ENCODE peak calls at places on chromosomes 13 and 19, in ten cellular contexts. S is mesendoderm; B is stimulated activated CD4-positive, alpha-beta T cell treated with anti-CD3 and anti-CD28 coated beads, Interleukin-4, amount 100 ng/mL, for 24 hours; R is HEK293T; G is activated T-helper 2 cell treated with anti-CD3 and anti-CD28 coated beads, Interferon-gamma antibody, Interleukin-2, Interleukin-4, amounts not matched to agents 10 μg/mL and 5 μg/mL and 100 μg/mL, durations not matched to agents 14 hours and 24 hours and 36 hours; Q is activated T-cell treated with anti-CD3 and anti-CD28 coated beads, Interleukin-2, amount 50 U/mL, for 48 hours; M is testis; X is activated naive CD4-positive, alpha-beta T cell treated with anti-CD3 and anti-CD28 coated beads, Interleukin-2, amount 10 ng/mL, durations not matched to agents 7 days and 5 days; F is NCI-H1436; Y is SHP77 treated with DMSO at 0.1 percent for 48 hours. V is an unnamed sample.

GRCh38 chr19:1069009-1069779 is 2.2 kb downstream of the ARHGAP45 start:
- DNase-seq in S (no peak), B (peak; percentile 60), R (no peak), G (peak; percentile 61), Q (peak; percentile 71), M (peak; percentile 51), X (peak; percentile 88), F (no peak), Y (no peak), V (peak; percentile 82)

GRCh38 chr19:28578786-28579505 is 634.0 kb downstream of the UQCRFS1 start:
- DNase-seq in S (peak; percentile 35), B (no peak), R (no peak), G (no peak), Q (no peak), M (no peak), X (no peak), F (no peak), Y (no peak), V (no peak)

GRCh38 chr13:104357174-104357573 is 1291.0 kb upstream of the SLC10A2 start:
- DNase-seq in S (peak; percentile 38), B (no peak), R (no peak), G (no peak), Q (no peak), M (no peak), X (no peak), F (no peak), Y (no peak), V (no peak)

GRCh38 chr19:10124429-10124828 is 4.7 kb upstream of the EIF3G start:
- DNase-seq in S (no peak), B (no peak), R (no peak), G (no peak), Q (no peak), M (no peak), X (no peak), F (no peak), Y (no peak), V (no peak)

GRCh38 chr13:27822258-27822872 is 30.1 kb downstream of the GSX1 start:
- DNase-seq in S (no peak), B (no peak), R (no peak), G (no peak), Q (no peak), M (no peak), X (no peak), F (no peak), Y (no peak), V (no peak)

GRCh38 chr19:504634-505033 is 2.7 kb upstream of the TPGS1 start:
- DNase-seq in S (no peak), B (no peak), R (no peak), G (no peak), Q (no peak), M (no peak), X (no peak), F (no peak), Y (no peak), V (no peak)

GRCh38 chr13:105936816-105937215 is 598.6 kb downstream of the EFNB2 start:
- DNase-seq in S (no peak), B (no peak), R (no peak), G (no peak), Q (no peak), M (no peak), X (no peak), F (no peak), Y (no peak), V (no peak)

GRCh38 chr13:113981201-113981605 is 7.3 kb upstream of the C13orf46 start:
- DNase-seq in S (no peak), B (no peak), R (no peak), G (no peak), Q (no peak), M (no peak), X (no peak), F (no peak), Y (peak; percentile 99), V (no peak)

GRCh38 chr19:4510435-4511255 is 7.6 kb downstream of the PLIN4 start:
- DNase-seq in S (no peak), B (no peak), R (no peak), G (no peak), Q (no peak), M (no peak), X (no peak), F (no peak), Y (no peak), V (no peak)

GRCh38 chr19:6058411-6059201 is 51.7 kb downstream of the RFX2 start:
- DNase-seq in S (no peak), B (no peak), R (no peak), G (no peak), Q (peak; percentile 14), M (peak; percentile 9), X (no peak), F (no peak), Y (no peak), V (no peak)

GRCh38 chr19:4844348-4845179 is 13.1 kb upstream of the TICAM1 start:
- DNase-seq in S (no peak), B (no peak), R (no peak), G (no peak), Q (no peak), M (no peak), X (no peak), F (no peak), Y (no peak), V (no peak)

GRCh38 chr13:113785051-113786010 is 26.3 kb downstream of the TMEM255B start:
- DNase-seq in S (no peak), B (no peak), R (no peak), G (no peak), Q (peak; percentile 52), M (no peak), X (no peak), F (no peak), Y (peak; percentile 84), V (no peak)

GRCh38 chr19:3440082-3440481 is 40.2 kb downstream of the SMIM24 start:
- DNase-seq in S (peak; percentile 74), B (peak; percentile 67), R (peak; percentile 57), G (peak; percentile 33), Q (peak; percentile 72), M (peak; percentile 51), X (peak; percentile 68), F (no peak), Y (no peak), V (peak; percentile 32)

GRCh38 chr13:113400621-113401451 is 36.9 kb upstream of the GRTP1 start:
- DNase-seq in S (no peak), B (no peak), R (no peak), G (no peak), Q (no peak), M (no peak), X (no peak), F (no peak), Y (peak; percentile 59), V (no peak)

GRCh38 chr13:98372886-98373285 is 195.8 kb upstream of the RNF113B start:
- DNase-seq in S (peak; percentile 60), B (no peak), R (peak; percentile 10), G (no peak), Q (no peak), M (no peak), X (no peak), F (no peak), Y (no peak), V (no peak)

GRCh38 chr13:74372511-74372910 is 238.3 kb upstream of the KLF12 start:
- DNase-seq in S (no peak), B (no peak), R (no peak), G (no peak), Q (no peak), M (no peak), X (no peak), F (no peak), Y (no peak), V (no peak)

GRCh38 chr19:12748489-12748888 is 3.1 kb upstream of the BEST2 start:
- DNase-seq in S (peak; percentile 30), B (no peak), R (no peak), G (no peak), Q (no peak), M (no peak), X (no peak), F (no peak), Y (no peak), V (no peak)

GRCh38 chr13:20001351-20001750 is 42.8 kb downstream of the ZMYM2 start:
- DNase-seq in S (no peak), B (no peak), R (no peak), G (no peak), Q (no peak), M (no peak), X (no peak), F (no peak), Y (no peak), V (no peak)

GRCh38 chr19:29417048-29417447 is 108.7 kb upstream of the VSTM2B start:
- DNase-seq in S (no peak), B (no peak), R (no peak), G (no peak), Q (no peak), M (no peak), X (no peak), F (no peak), Y (no peak), V (no peak)

GRCh38 chr13:113474179-113474578 is 16.3 kb downstream of the DCUN1D2 start:
- DNase-seq in S (peak; percentile 56), B (no peak), R (no peak), G (no peak), Q (no peak), M (no peak), X (no peak), F (no peak), Y (no peak), V (no peak)

GRCh38 chr19:48403606-48404005 is 10.1 kb downstream of the GRIN2D start:
- DNase-seq in S (peak; percentile 91), B (peak; percentile 45), R (peak; percentile 65), G (no peak), Q (peak; percentile 51), M (peak; percentile 79), X (peak; percentile 74), F (peak; percentile 48), Y (no peak), V (peak; percentile 52)

GRCh38 chr13:25840931-25841330 is 210.9 kb downstream of the SHISA2 start:
- DNase-seq in S (peak; percentile 15), B (no peak), R (no peak), G (no peak), Q (no peak), M (no peak), X (no peak), F (no peak), Y (no peak), V (no peak)

GRCh38 chr13:25574437-25575426 is 203.0 kb downstream of the ATP8A2 start:
- DNase-seq in S (peak; percentile 92), B (peak; percentile 79), R (peak; percentile 58), G (peak; percentile 59), Q (peak; percentile 78), M (peak; percentile 92), X (peak; percentile 85), F (peak; percentile 52), Y (peak; percentile 79), V (peak; percentile 68)

GRCh38 chr19:12891553-12892021 is 627 bp downstream of the GCDH start:
- DNase-seq in S (peak; percentile 21), B (no peak), R (no peak), G (no peak), Q (peak; percentile 45), M (no peak), X (no peak), F (no peak), Y (no peak), V (no peak)

GRCh38 chr13:112711528-112712265 is 21.9 kb downstream of the ATP11A start:
- DNase-seq in S (peak; percentile 100), B (peak; percentile 12), R (peak; percentile 47), G (no peak), Q (no peak), M (peak; percentile 90), X (no peak), F (no peak), Y (no peak), V (no peak)

GRCh38 chr13:43935878-43936277 is 56.2 kb downstream of the LACC1 start:
- DNase-seq in S (no peak), B (no peak), R (no peak), G (no peak), Q (no peak), M (no peak), X (no peak), F (no peak), Y (no peak), V (no peak)

GRCh38 chr19:41371541-41371940 is 4.8 kb upstream of the TMEM91 start:
- DNase-seq in S (no peak), B (no peak), R (no peak), G (no peak), Q (no peak), M (no peak), X (no peak), F (no peak), Y (no peak), V (no peak)

GRCh38 chr19:2099937-2100718 is 3.4 kb downstream of the IZUMO4 start:
- DNase-seq in S (no peak), B (no peak), R (no peak), G (no peak), Q (no peak), M (no peak), X (no peak), F (no peak), Y (no peak), V (no peak)